ENCODE peak calls at places on chromosomes 13 and 19, in six cellular contexts. One of them, this sample, is unnamed.

GRCh38 chr13:92173254-92173653 is 774.8 kb downstream of the GPC5 start:
- DNase-seq in IMR-90: no peak
- DNase-seq in type B pancreatic cell: no peak
- DNase-seq in RWPE1: no peak
- DNase-seq in endothelial cell: no peak
- DNase-seq in body of pancreas: no peak
- DNase-seq in this sample: no peak

GRCh38 chr19:33676999-33677665 is 55.4 kb downstream of the CHST8 start:
- DNase-seq in IMR-90: no peak
- DNase-seq in type B pancreatic cell: no peak
- DNase-seq in endothelial cell: no peak
- DNase-seq in body of pancreas: no peak
- DNase-seq in RWPE1: no peak
- DNase-seq in this sample: no peak

GRCh38 chr13:106348032-106348431 is 187.4 kb downstream of the EFNB2 start:
- DNase-seq in endothelial cell: no peak
- DNase-seq in body of pancreas: no peak
- DNase-seq in RWPE1: peak
- DNase-seq in type B pancreatic cell: no peak
- DNase-seq in IMR-90: peak
- DNase-seq in this sample: no peak

GRCh38 chr13:29850213-29850898 is at the start of gene UBL3:
- DNase-seq in endothelial cell: peak
- DNase-seq in body of pancreas: peak
- DNase-seq in IMR-90: peak
- DNase-seq in RWPE1: peak
- DNase-seq in type B pancreatic cell: peak
- DNase-seq in this sample: peak

GRCh38 chr19:21603431-21604153 is 98.2 kb downstream of the ZNF429 start:
- DNase-seq in body of pancreas: no peak
- DNase-seq in endothelial cell: no peak
- DNase-seq in RWPE1: no peak
- DNase-seq in type B pancreatic cell: no peak
- DNase-seq in IMR-90: no peak
- DNase-seq in this sample: no peak

GRCh38 chr13:111625526-111626315 is 305.3 kb downstream of the TEX29 start:
- DNase-seq in IMR-90: no peak
- DNase-seq in body of pancreas: no peak
- DNase-seq in endothelial cell: no peak
- DNase-seq in RWPE1: no peak
- DNase-seq in type B pancreatic cell: peak
- DNase-seq in this sample: no peak

GRCh38 chr13:69213331-69213850 is 894.2 kb upstream of the ATXN8OS start:
- DNase-seq in endothelial cell: no peak
- DNase-seq in IMR-90: no peak
- DNase-seq in type B pancreatic cell: no peak
- DNase-seq in RWPE1: no peak
- DNase-seq in body of pancreas: no peak
- DNase-seq in this sample: no peak

GRCh38 chr13:30869491-30869890 is 36.6 kb upstream of the MEDAG start:
- DNase-seq in endothelial cell: no peak
- DNase-seq in IMR-90: peak
- DNase-seq in RWPE1: no peak
- DNase-seq in type B pancreatic cell: no peak
- DNase-seq in body of pancreas: no peak
- DNase-seq in this sample: no peak

GRCh38 chr19:55028757-55029156 is 9.3 kb downstream of the GP6 start:
- DNase-seq in IMR-90: no peak
- DNase-seq in RWPE1: no peak
- DNase-seq in type B pancreatic cell: no peak
- DNase-seq in body of pancreas: no peak
- DNase-seq in endothelial cell: no peak
- DNase-seq in this sample: no peak

GRCh38 chr13:40123962-40124647 is 468.6 kb downstream of the COG6 start:
- DNase-seq in RWPE1: no peak
- DNase-seq in IMR-90: no peak
- DNase-seq in body of pancreas: no peak
- DNase-seq in type B pancreatic cell: no peak
- DNase-seq in endothelial cell: no peak
- DNase-seq in this sample: no peak

GRCh38 chr13:21402586-21403307 is 56.4 kb downstream of the ZDHHC20 start:
- DNase-seq in endothelial cell: no peak
- DNase-seq in type B pancreatic cell: no peak
- DNase-seq in RWPE1: peak
- DNase-seq in body of pancreas: no peak
- DNase-seq in IMR-90: peak
- DNase-seq in this sample: no peak

GRCh38 chr13:97125051-97125809 is 96.9 kb upstream of the MBNL2 start:
- DNase-seq in IMR-90: peak
- DNase-seq in RWPE1: peak
- DNase-seq in type B pancreatic cell: no peak
- DNase-seq in endothelial cell: no peak
- DNase-seq in body of pancreas: peak
- DNase-seq in this sample: no peak

GRCh38 chr19:47109541-47110375 is 3.8 kb downstream of the ZC3H4 start:
- DNase-seq in RWPE1: no peak
- DNase-seq in endothelial cell: no peak
- DNase-seq in body of pancreas: no peak
- DNase-seq in type B pancreatic cell: no peak
- DNase-seq in IMR-90: peak
- DNase-seq in this sample: no peak

GRCh38 chr13:28583661-28584091 is 75.3 kb upstream of the POMP start:
- DNase-seq in IMR-90: peak
- DNase-seq in endothelial cell: peak
- DNase-seq in RWPE1: no peak
- DNase-seq in type B pancreatic cell: no peak
- DNase-seq in body of pancreas: no peak
- DNase-seq in this sample: no peak

GRCh38 chr19:47582320-47582909 is 9.5 kb upstream of the ZNF541 start:
- DNase-seq in endothelial cell: no peak
- DNase-seq in IMR-90: peak
- DNase-seq in type B pancreatic cell: no peak
- DNase-seq in body of pancreas: no peak
- DNase-seq in RWPE1: no peak
- DNase-seq in this sample: no peak

GRCh38 chr13:51873837-51874236 is 12.1 kb downstream of the CCDC70 start:
- DNase-seq in body of pancreas: no peak
- DNase-seq in RWPE1: no peak
- DNase-seq in type B pancreatic cell: no peak
- DNase-seq in endothelial cell: no peak
- DNase-seq in IMR-90: no peak
- DNase-seq in this sample: no peak

GRCh38 chr13:50082426-50083283 is 67.4 kb downstream of the KCNRG start:
- DNase-seq in endothelial cell: peak
- DNase-seq in RWPE1: peak
- DNase-seq in type B pancreatic cell: peak
- DNase-seq in IMR-90: peak
- DNase-seq in body of pancreas: peak
- DNase-seq in this sample: peak

GRCh38 chr19:42113641-42114348 is 18.5 kb downstream of the POU2F2 start:
- DNase-seq in type B pancreatic cell: no peak
- DNase-seq in IMR-90: peak
- DNase-seq in RWPE1: peak
- DNase-seq in endothelial cell: peak
- DNase-seq in body of pancreas: no peak
- DNase-seq in this sample: no peak

GRCh38 chr19:19458110-19458816 is 52.8 kb downstream of the GATAD2A start:
- DNase-seq in body of pancreas: no peak
- DNase-seq in IMR-90: no peak
- DNase-seq in type B pancreatic cell: no peak
- DNase-seq in RWPE1: no peak
- DNase-seq in endothelial cell: no peak
- DNase-seq in this sample: no peak

GRCh38 chr13:84130739-84131138 is 248.5 kb upstream of the SLITRK1 start:
- DNase-seq in endothelial cell: no peak
- DNase-seq in type B pancreatic cell: no peak
- DNase-seq in RWPE1: no peak
- DNase-seq in body of pancreas: no peak
- DNase-seq in IMR-90: no peak
- DNase-seq in this sample: no peak

GRCh38 chr19:19068659-19069509 is 5.1 kb downstream of the SLC25A42 start:
- DNase-seq in IMR-90: no peak
- DNase-seq in endothelial cell: no peak
- DNase-seq in type B pancreatic cell: no peak
- DNase-seq in body of pancreas: no peak
- DNase-seq in RWPE1: no peak
- DNase-seq in this sample: no peak

GRCh38 chr19:29873024-29873800 is 61.4 kb downstream of the CCNE1 start:
- DNase-seq in type B pancreatic cell: peak
- DNase-seq in body of pancreas: peak
- DNase-seq in RWPE1: peak
- DNase-seq in endothelial cell: peak
- DNase-seq in IMR-90: no peak
- DNase-seq in this sample: peak

GRCh38 chr13:57633141-57633949 is 1.8 kb downstream of the PCDH17 start:
- DNase-seq in body of pancreas: peak
- DNase-seq in RWPE1: no peak
- DNase-seq in type B pancreatic cell: peak
- DNase-seq in endothelial cell: peak
- DNase-seq in IMR-90: no peak
- DNase-seq in this sample: peak

GRCh38 chr13:46575321-46575721 is 22.4 kb downstream of the LRCH1 start:
- DNase-seq in endothelial cell: no peak
- DNase-seq in body of pancreas: no peak
- DNase-seq in type B pancreatic cell: no peak
- DNase-seq in RWPE1: no peak
- DNase-seq in IMR-90: peak
- DNase-seq in this sample: no peak

GRCh38 chr13:65966991-65967451 is 1263.1 kb downstream of the PCDH9 start:
- DNase-seq in type B pancreatic cell: no peak
- DNase-seq in RWPE1: peak
- DNase-seq in body of pancreas: no peak
- DNase-seq in IMR-90: peak
- DNase-seq in endothelial cell: no peak
- DNase-seq in this sample: no peak

GRCh38 chr13:80334582-80335260 is 6.2 kb downstream of the SPRY2 start:
- DNase-seq in IMR-90: peak
- DNase-seq in endothelial cell: no peak
- DNase-seq in RWPE1: no peak
- DNase-seq in body of pancreas: no peak
- DNase-seq in type B pancreatic cell: no peak
- DNase-seq in this sample: no peak

GRCh38 chr19:9671654-9672053 is 3.2 kb downstream of the ZNF562 start:
- DNase-seq in endothelial cell: no peak
- DNase-seq in IMR-90: no peak
- DNase-seq in type B pancreatic cell: no peak
- DNase-seq in RWPE1: no peak
- DNase-seq in body of pancreas: no peak
- DNase-seq in this sample: no peak

DNA sequence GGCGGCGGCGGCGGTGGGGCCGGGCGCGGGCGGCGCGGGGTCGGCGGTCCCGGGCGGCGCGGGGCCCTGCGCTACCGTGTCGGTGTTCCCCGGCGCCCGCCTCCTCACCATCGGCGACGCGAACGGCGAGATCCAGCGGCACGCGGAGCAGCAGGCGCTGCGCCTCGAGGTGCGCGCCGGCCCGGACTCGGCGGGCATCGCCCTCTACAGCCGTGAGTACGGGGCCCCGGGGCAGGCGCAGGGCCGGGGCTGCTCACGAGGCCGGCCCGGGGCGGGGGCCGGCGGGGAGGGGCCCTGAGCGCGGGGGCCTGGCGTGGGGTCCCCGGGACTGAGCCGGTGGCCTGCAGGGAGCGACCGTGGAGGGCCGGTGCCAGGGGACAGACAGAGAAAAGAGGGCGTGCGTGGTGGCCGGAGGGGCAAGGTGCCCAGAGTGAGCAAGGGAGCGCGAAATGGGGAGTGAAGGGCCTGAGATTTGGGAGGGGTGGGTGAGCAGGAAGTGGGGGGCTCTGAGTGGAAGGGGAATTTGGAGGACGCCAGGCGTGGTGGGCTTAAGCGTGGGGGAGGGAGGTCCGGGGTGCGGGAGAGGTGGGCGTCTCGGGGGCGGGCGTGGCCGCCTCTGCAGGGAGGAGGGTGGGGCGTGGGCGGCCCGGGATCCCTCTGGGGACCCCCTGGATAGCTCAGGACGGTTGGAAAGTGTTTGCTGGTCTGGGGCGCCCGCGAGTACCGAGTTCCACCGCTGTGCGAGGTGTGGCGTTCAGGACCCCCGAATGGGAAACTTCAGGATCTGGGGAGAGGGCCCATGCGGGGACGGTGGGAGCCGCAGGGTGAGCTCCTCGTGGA is 578 bp downstream of the CARM1 start:
- DNase-seq in endothelial cell: peak
- DNase-seq in body of pancreas: peak
- DNase-seq in IMR-90: no peak
- DNase-seq in type B pancreatic cell: peak
- DNase-seq in RWPE1: no peak
- DNase-seq in this sample: peak
- TF ChIP-seq CTCF in endothelial cell: peak
- TF ChIP-seq CTCF in body of pancreas: no peak
- TF ChIP-seq CTCF in IMR-90: no peak
- TF ChIP-seq CTCF in type B pancreatic cell: peak
- TF ChIP-seq CTCF in RWPE1: no peak
- TF ChIP-seq CTCF in this sample: peak

GRCh38 chr13:60620611-60621395 is 223.8 kb downstream of the TDRD3 start:
- DNase-seq in endothelial cell: no peak
- DNase-seq in body of pancreas: no peak
- DNase-seq in IMR-90: no peak
- DNase-seq in type B pancreatic cell: no peak
- DNase-seq in RWPE1: no peak
- DNase-seq in this sample: no peak

GRCh38 chr13:60619461-60619860 is 222.4 kb downstream of the TDRD3 start:
- DNase-seq in type B pancreatic cell: no peak
- DNase-seq in RWPE1: no peak
- DNase-seq in body of pancreas: no peak
- DNase-seq in IMR-90: no peak
- DNase-seq in endothelial cell: no peak
- DNase-seq in this sample: no peak

GRCh38 chr13:60613080-60613479 is 216.1 kb downstream of the TDRD3 start:
- DNase-seq in endothelial cell: no peak
- DNase-seq in IMR-90: no peak
- DNase-seq in body of pancreas: no peak
- DNase-seq in RWPE1: no peak
- DNase-seq in type B pancreatic cell: no peak
- DNase-seq in this sample: no peak

GRCh38 chr13:60623131-60623530 is 226.1 kb downstream of the TDRD3 start:
- DNase-seq in IMR-90: no peak
- DNase-seq in endothelial cell: no peak
- DNase-seq in type B pancreatic cell: no peak
- DNase-seq in body of pancreas: no peak
- DNase-seq in RWPE1: no peak
- DNase-seq in this sample: no peak

GRCh38 chr13:60617863-60618733 is 221.1 kb downstream of the TDRD3 start:
- DNase-seq in RWPE1: peak
- DNase-seq in IMR-90: peak
- DNase-seq in type B pancreatic cell: no peak
- DNase-seq in body of pancreas: no peak
- DNase-seq in endothelial cell: peak
- DNase-seq in this sample: no peak
- TF ChIP-seq CTCF in RWPE1: no peak
- TF ChIP-seq CTCF in IMR-90: peak
- TF ChIP-seq CTCF in type B pancreatic cell: peak
- TF ChIP-seq CTCF in body of pancreas: no peak
- TF ChIP-seq CTCF in endothelial cell: no peak
- TF ChIP-seq CTCF in this sample: peak

GRCh38 chr13:112711528-112712265 is 21.9 kb downstream of the ATP11A start:
- DNase-seq in IMR-90: peak
- DNase-seq in RWPE1: peak
- DNase-seq in endothelial cell: peak
- DNase-seq in type B pancreatic cell: no peak
- DNase-seq in body of pancreas: peak
- DNase-seq in this sample: peak
- TF ChIP-seq CTCF in IMR-90: no peak
- TF ChIP-seq CTCF in RWPE1: peak
- TF ChIP-seq CTCF in endothelial cell: peak
- TF ChIP-seq CTCF in type B pancreatic cell: peak
- TF ChIP-seq CTCF in body of pancreas: no peak
- TF ChIP-seq CTCF in this sample: peak

GRCh38 chr19:13574933-13575332 is 68.7 kb upstream of the CACNA1A start:
- DNase-seq in IMR-90: peak
- DNase-seq in type B pancreatic cell: no peak
- DNase-seq in body of pancreas: no peak
- DNase-seq in RWPE1: peak
- DNase-seq in endothelial cell: no peak
- DNase-seq in this sample: no peak
- TF ChIP-seq CTCF in IMR-90: peak
- TF ChIP-seq CTCF in type B pancreatic cell: peak
- TF ChIP-seq CTCF in body of pancreas: no peak
- TF ChIP-seq CTCF in RWPE1: peak
- TF ChIP-seq CTCF in endothelial cell: no peak
- TF ChIP-seq CTCF in this sample: peak